ENCODE peak calls at places on chromosomes 11 and 22, in seven cellular contexts. One of them, this sample, is unnamed.

GRCh38 chr11:34890812-34891211 is 25.4 kb downstream of the APIP start:
- DNase-seq in AG09309: no peak
- DNase-seq in A549: no peak
- DNase-seq in colonic mucosa: no peak
- DNase-seq in mucosa of descending colon: no peak
- DNase-seq in NCI-H460: peak
- DNase-seq in RCC 7860: peak
- DNase-seq in this sample: no peak

GRCh38 chr11:2143652-2144548 is 4.7 kb upstream of the IGF2 start:
- DNase-seq in AG09309: no peak
- DNase-seq in A549: no peak
- DNase-seq in colonic mucosa: no peak
- DNase-seq in mucosa of descending colon: no peak
- DNase-seq in NCI-H460: no peak
- DNase-seq in RCC 7860: no peak
- DNase-seq in this sample: no peak

GRCh38 chr11:9765320-9766101 is 101.6 kb downstream of the SWAP70 start:
- DNase-seq in AG09309: peak
- DNase-seq in A549: no peak
- DNase-seq in colonic mucosa: no peak
- DNase-seq in mucosa of descending colon: no peak
- DNase-seq in NCI-H460: no peak
- DNase-seq in RCC 7860: no peak
- DNase-seq in this sample: no peak

GRCh38 chr22:48827228-48827810 is 1000.4 kb downstream of the BRD1 start:
- DNase-seq in AG09309: no peak
- DNase-seq in A549: no peak
- DNase-seq in colonic mucosa: no peak
- DNase-seq in mucosa of descending colon: no peak
- DNase-seq in NCI-H460: no peak
- DNase-seq in RCC 7860: no peak
- DNase-seq in this sample: no peak

GRCh38 chr11:111841370-111842053 is 29.9 kb downstream of the ALG9 start:
- DNase-seq in AG09309: peak
- DNase-seq in A549: peak
- DNase-seq in colonic mucosa: peak
- DNase-seq in mucosa of descending colon: peak
- DNase-seq in NCI-H460: peak
- DNase-seq in RCC 7860: peak
- DNase-seq in this sample: peak

GRCh38 chr11:62553839-62554361 is 7.3 kb upstream of the AHNAK start:
- DNase-seq in AG09309: peak
- DNase-seq in A549: peak
- DNase-seq in colonic mucosa: peak
- DNase-seq in mucosa of descending colon: no peak
- DNase-seq in NCI-H460: peak
- DNase-seq in RCC 7860: peak
- DNase-seq in this sample: no peak

GRCh38 chr11:65384301-65384889 is 1.9 kb upstream of the SLC25A45 start:
- DNase-seq in AG09309: no peak
- DNase-seq in A549: no peak
- DNase-seq in colonic mucosa: no peak
- DNase-seq in mucosa of descending colon: no peak
- DNase-seq in NCI-H460: no peak
- DNase-seq in RCC 7860: peak
- DNase-seq in this sample: no peak

GRCh38 chr22:28600546-28601143 is 79.0 kb downstream of the TTC28 start:
- DNase-seq in AG09309: peak
- DNase-seq in A549: peak
- DNase-seq in colonic mucosa: peak
- DNase-seq in mucosa of descending colon: no peak
- DNase-seq in NCI-H460: peak
- DNase-seq in RCC 7860: peak
- DNase-seq in this sample: peak

GRCh38 chr11:4626207-4627105 is 10.8 kb upstream of the OR51D1 start:
- DNase-seq in AG09309: no peak
- DNase-seq in A549: peak
- DNase-seq in colonic mucosa: peak
- DNase-seq in mucosa of descending colon: no peak
- DNase-seq in NCI-H460: peak
- DNase-seq in RCC 7860: peak
- DNase-seq in this sample: peak

GRCh38 chr11:23134627-23135026 is 274.4 kb upstream of the CCDC179 start:
- DNase-seq in AG09309: no peak
- DNase-seq in A549: no peak
- DNase-seq in colonic mucosa: no peak
- DNase-seq in mucosa of descending colon: no peak
- DNase-seq in NCI-H460: no peak
- DNase-seq in RCC 7860: no peak
- DNase-seq in this sample: no peak

GRCh38 chr22:33204408-33204807 is 146.2 kb upstream of the SYN3 start:
- DNase-seq in AG09309: no peak
- DNase-seq in A549: no peak
- DNase-seq in colonic mucosa: no peak
- DNase-seq in mucosa of descending colon: no peak
- DNase-seq in NCI-H460: no peak
- DNase-seq in RCC 7860: no peak
- DNase-seq in this sample: no peak

GRCh38 chr11:6027501-6027900 is 3.1 kb downstream of the OR56A1 start:
- DNase-seq in AG09309: no peak
- DNase-seq in A549: no peak
- DNase-seq in colonic mucosa: no peak
- DNase-seq in mucosa of descending colon: no peak
- DNase-seq in NCI-H460: no peak
- DNase-seq in RCC 7860: no peak
- DNase-seq in this sample: no peak

GRCh38 chr22:44611880-44612496 is 90.0 kb upstream of the PRR5 start:
- DNase-seq in AG09309: no peak
- DNase-seq in A549: no peak
- DNase-seq in colonic mucosa: no peak
- DNase-seq in mucosa of descending colon: no peak
- DNase-seq in NCI-H460: no peak
- DNase-seq in RCC 7860: no peak
- DNase-seq in this sample: no peak

GRCh38 chr11:12173111-12173510 is 62.7 kb downstream of the MICAL2 start:
- DNase-seq in AG09309: no peak
- DNase-seq in A549: no peak
- DNase-seq in colonic mucosa: no peak
- DNase-seq in mucosa of descending colon: no peak
- DNase-seq in NCI-H460: no peak
- DNase-seq in RCC 7860: no peak
- DNase-seq in this sample: no peak

This sample was measured in memory B cell.